ENCODE peak calls at places on chromosomes 12 and 14, in four cellular contexts. G is tibial artery, C is IMR-90, R is aorta. H is an unnamed sample.

GRCh38 chr12:106358410-106359241 is 1.1 kb downstream of the POLR3B start:
- DNase-seq in C (peak; percentile 82), R (no peak), G (peak; percentile 73), H (no peak)

GRCh38 chr12:47891356-47891755 is 13.4 kb downstream of the VDR start:
- DNase-seq in R (no peak), C (no peak), G (no peak), H (no peak)

GRCh38 chr12:109930028-109930800 is 30.1 kb downstream of the TCHP start:
- DNase-seq in G (no peak), R (no peak), C (peak; percentile 27), H (no peak)

GRCh38 chr14:22850944-22851790 is 14.8 kb downstream of the MMP14 start:
- DNase-seq in C (peak; percentile 98), R (peak; percentile 98), G (peak; percentile 98), H (peak; percentile 91)

GRCh38 chr12:130506844-130507243 is 169.2 kb downstream of the PIWIL1 start:
- DNase-seq in R (no peak), G (no peak), C (no peak), H (no peak)

GRCh38 chr12:126033746-126034145 is 968.5 kb downstream of the AACS start:
- DNase-seq in C (no peak), R (no peak), G (no peak), H (no peak)

GRCh38 chr14:48575772-48576171 is 900.4 kb upstream of the MDGA2 start:
- DNase-seq in C (no peak), R (no peak), G (no peak), H (no peak)

GRCh38 chr12:1716215-1716862 is 25.5 kb downstream of the ADIPOR2 start:
- DNase-seq in R (no peak), C (peak; percentile 66), G (no peak), H (no peak)

GRCh38 chr14:26173581-26173980 is 424.3 kb downstream of the NOVA1 start:
- DNase-seq in C (no peak), G (no peak), R (no peak), H (no peak)

GRCh38 chr12:107404981-107405380 is 280.6 kb upstream of the PWP1 start:
- DNase-seq in C (peak; percentile 36), R (no peak), G (no peak), H (no peak)

GRCh38 chr14:99699071-99699760 is 15.1 kb downstream of the CYP46A1 start:
- DNase-seq in C (no peak), R (no peak), G (no peak), H (no peak)

GRCh38 chr12:108004368-108004767 is 124.7 kb upstream of the WSCD2 start:
- DNase-seq in R (no peak), G (no peak), C (no peak), H (no peak)

GRCh38 chr14:100827140-100827517 is 1.2 kb downstream of the MEG3 start:
- DNase-seq in G (no peak), R (no peak), C (peak; percentile 16), H (no peak)

GRCh38 chr12:12282761-12283160 is 15.9 kb upstream of the LRP6 start:
- DNase-seq in C (peak; percentile 85), G (no peak), R (no peak), H (no peak)

GRCh38 chr14:23112359-23113178 is 6.5 kb downstream of the CEBPE start:
- DNase-seq in C (no peak), R (peak; percentile 76), G (peak; percentile 60), H (no peak)

GRCh38 chr12:79414252-79414651 is 276.5 kb downstream of the PAWR start:
- DNase-seq in G (no peak), R (no peak), C (no peak), H (no peak)

GRCh38 chr12:79411791-79412190 is 279.0 kb downstream of the PAWR start:
- DNase-seq in G (no peak), C (no peak), R (no peak), H (no peak)

GRCh38 chr12:79413796-79414195 is 277.0 kb downstream of the PAWR start:
- DNase-seq in C (no peak), R (no peak), G (no peak), H (no peak)

GRCh38 chr12:79415296-79415695 is 275.5 kb downstream of the PAWR start:
- DNase-seq in R (no peak), G (no peak), C (no peak), H (no peak)

GRCh38 chr12:79415754-79416435 is 274.9 kb downstream of the PAWR start:
- DNase-seq in C (peak; percentile 77), G (no peak), R (no peak), H (no peak)
- H3K27ac ChIP-seq in C (peak overlapping the region; percentile 50), G (no peak overlapping the region), R (no peak overlapping the region), H (no peak overlapping the region)

DNA sequence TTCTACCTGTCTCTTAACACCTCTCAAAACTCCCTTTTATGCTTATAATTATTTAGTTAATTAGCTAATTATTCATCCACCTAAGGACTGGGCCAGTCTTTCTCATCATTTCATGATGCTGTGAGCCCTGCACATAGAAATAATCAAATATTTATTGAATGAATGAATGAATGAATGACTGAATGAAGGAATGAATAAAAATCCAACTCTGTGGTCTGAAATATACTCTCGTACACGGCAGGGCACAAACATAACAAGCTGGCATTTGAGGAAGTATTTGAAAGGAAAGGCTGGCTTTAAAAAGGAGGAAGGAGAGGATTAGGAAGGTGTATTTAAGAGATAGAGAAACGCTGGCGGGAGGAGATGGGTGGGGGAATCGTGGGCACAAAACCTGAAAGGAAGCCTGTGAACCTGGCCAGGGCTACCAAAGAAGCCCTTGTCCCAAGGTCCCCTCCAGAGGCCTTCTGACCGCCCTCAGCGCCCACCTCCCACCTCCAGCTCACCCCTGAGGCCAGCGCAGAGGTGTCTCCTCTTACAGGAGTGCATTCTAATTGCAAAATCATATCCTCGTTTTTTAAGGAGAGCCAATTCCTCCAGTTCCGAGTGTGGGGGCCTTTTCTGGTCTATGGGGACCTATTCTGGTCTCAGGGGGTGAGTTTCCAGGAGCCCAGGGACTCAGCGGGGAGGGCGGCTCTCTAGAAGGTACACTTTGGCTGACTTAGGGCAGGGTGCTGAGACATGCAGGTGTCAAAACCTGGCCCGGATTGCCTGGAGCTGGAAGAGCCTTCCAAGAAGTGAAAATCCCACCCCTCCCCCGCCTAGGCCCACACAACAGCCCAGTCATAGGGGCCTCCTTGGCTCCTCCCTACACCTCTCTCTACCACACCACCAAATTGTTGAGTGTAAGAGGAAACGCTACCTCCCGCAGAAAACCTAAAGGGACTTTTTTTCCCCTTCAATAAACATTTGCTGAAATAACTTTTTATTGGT is 8.7 kb upstream of the JDP2 start:
- DNase-seq in R (no peak), G (no peak), C (no peak), H (no peak)
- H3K4me3 ChIP-seq in R (no peak overlapping the region), G (no peak overlapping the region), C (no peak overlapping the region), H (peak overlapping the region; percentile 34)

DNA sequence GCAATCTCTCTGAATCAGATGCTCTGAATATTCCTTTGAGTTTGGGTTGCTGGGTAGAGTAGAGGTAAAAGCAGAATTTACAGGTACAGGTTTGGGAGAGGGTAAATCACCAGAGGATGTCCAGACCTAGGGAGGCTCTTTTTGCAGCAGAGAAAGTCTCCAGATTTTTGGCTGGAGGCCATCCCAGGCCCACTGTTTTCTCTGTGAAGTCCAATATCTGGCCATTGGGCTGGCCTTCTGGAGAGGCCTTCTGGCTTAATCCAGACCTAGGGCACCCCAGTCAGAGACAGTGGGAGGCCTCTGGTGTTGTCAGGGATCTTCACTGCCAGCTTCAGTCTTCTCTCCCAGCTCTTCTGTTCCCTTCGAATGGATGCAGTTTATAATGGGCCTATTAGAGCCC is 183.0 kb downstream of the EMP1 start:
- DNase-seq in G (no peak), C (no peak), R (no peak), H (no peak)
- H3K27ac ChIP-seq in G (no peak overlapping the region), C (no peak overlapping the region), R (no peak overlapping the region), H (no peak overlapping the region)

GRCh38 chr12:30795410-30795659 is 40.6 kb upstream of the CAPRIN2 start:
- DNase-seq in C (no peak), G (no peak), R (no peak), H (no peak)
- H3K4me3 ChIP-seq in C (peak overlapping the region; percentile 61), G (peak overlapping the region; percentile 70), R (peak overlapping the region; percentile 54), H (peak overlapping the region; percentile 76)

H was measured in left ventricle myocardium inferior.